ENCODE peak calls at places on chromosome 4, in six cellular contexts. M, K, I, F, E and P are unnamed samples.

GRCh38 chr4:13539047-13539720 is 5.1 kb downstream of the NKX3-2 start:
- DNase-seq in M (no peak), K (no peak), I (no peak), F (no peak), E (no peak), P (no peak)

GRCh38 chr4:114867291-114867690 is 246.1 kb downstream of the NDST4 start:
- DNase-seq in M (no peak), K (no peak), I (no peak), F (no peak), E (no peak), P (no peak)

GRCh38 chr4:185265942-185266341 is 56.5 kb downstream of the SNX25 start:
- DNase-seq in M (no peak), K (no peak), I (no peak), F (no peak), E (no peak), P (no peak)

GRCh38 chr4:84126061-84126787 is 372.9 kb downstream of the NKX6-1 start:
- DNase-seq in M (no peak), K (no peak), I (no peak), F (no peak), E (no peak), P (no peak)

GRCh38 chr4:181952478-181952877 is 290.7 kb upstream of the TENM3 start:
- DNase-seq in M (no peak), K (no peak), I (no peak), F (no peak), E (no peak), P (no peak)

GRCh38 chr4:138439143-138439581 is 197.0 kb upstream of the SLC7A11 start:
- DNase-seq in M (no peak), K (no peak), I (no peak), F (no peak), E (no peak), P (no peak)

GRCh38 chr4:73662709-73663546 is 42.7 kb upstream of the RASSF6 start:
- DNase-seq in M (no peak), K (no peak), I (no peak), F (no peak), E (peak; percentile 21), P (no peak)

GRCh38 chr4:82293304-82293703 is 80.5 kb downstream of the HNRNPD start:
- DNase-seq in M (no peak), K (no peak), I (no peak), F (no peak), E (no peak), P (no peak)

GRCh38 chr4:106583567-106583966 is 215.0 kb upstream of the GIMD1 start:
- DNase-seq in M (no peak), K (no peak), I (no peak), F (no peak), E (peak; percentile 22), P (no peak)

GRCh38 chr4:16289872-16290554 is 63.7 kb upstream of the TAPT1 start:
- DNase-seq in M (no peak), K (no peak), I (no peak), F (no peak), E (peak; percentile 7), P (peak; percentile 44)

GRCh38 chr4:89134775-89135319 is 23.5 kb downstream of the TIGD2 start:
- DNase-seq in M (no peak), K (no peak), I (no peak), F (no peak), E (no peak), P (no peak)

GRCh38 chr4:105641876-105642275 is 66.6 kb downstream of the INTS12 start:
- DNase-seq in M (no peak), K (no peak), I (no peak), F (no peak), E (no peak), P (no peak)

GRCh38 chr4:74873545-74874295 is 59.2 kb upstream of the PARM1 start:
- DNase-seq in M (no peak), K (no peak), I (no peak), F (no peak), E (no peak), P (peak; percentile 20)

GRCh38 chr4:139144161-139144859 is 32.7 kb downstream of the ELF2 start:
- DNase-seq in M (peak; percentile 37), K (peak; percentile 79), I (peak; percentile 25), F (peak; percentile 68), E (no peak), P (peak; percentile 79)

GRCh38 chr4:152696764-152697250 is 17.0 kb upstream of the TMEM154 start:
- DNase-seq in M (no peak), K (no peak), I (no peak), F (no peak), E (peak; percentile 54), P (no peak)

GRCh38 chr4:112274959-112275358 is 10.7 kb downstream of the TIFA start:
- DNase-seq in M (no peak), K (no peak), I (no peak), F (no peak), E (no peak), P (no peak)

GRCh38 chr4:112272292-112272691 is 13.4 kb downstream of the TIFA start:
- DNase-seq in M (no peak), K (no peak), I (no peak), F (no peak), E (no peak), P (no peak)

GRCh38 chr4:112266823-112267222 is 18.9 kb downstream of the TIFA start:
- DNase-seq in M (no peak), K (no peak), I (no peak), F (no peak), E (no peak), P (no peak)

GRCh38 chr4:112270051-112270450 is 15.7 kb downstream of the TIFA start:
- DNase-seq in M (no peak), K (no peak), I (no peak), F (no peak), E (no peak), P (no peak)

DNA sequence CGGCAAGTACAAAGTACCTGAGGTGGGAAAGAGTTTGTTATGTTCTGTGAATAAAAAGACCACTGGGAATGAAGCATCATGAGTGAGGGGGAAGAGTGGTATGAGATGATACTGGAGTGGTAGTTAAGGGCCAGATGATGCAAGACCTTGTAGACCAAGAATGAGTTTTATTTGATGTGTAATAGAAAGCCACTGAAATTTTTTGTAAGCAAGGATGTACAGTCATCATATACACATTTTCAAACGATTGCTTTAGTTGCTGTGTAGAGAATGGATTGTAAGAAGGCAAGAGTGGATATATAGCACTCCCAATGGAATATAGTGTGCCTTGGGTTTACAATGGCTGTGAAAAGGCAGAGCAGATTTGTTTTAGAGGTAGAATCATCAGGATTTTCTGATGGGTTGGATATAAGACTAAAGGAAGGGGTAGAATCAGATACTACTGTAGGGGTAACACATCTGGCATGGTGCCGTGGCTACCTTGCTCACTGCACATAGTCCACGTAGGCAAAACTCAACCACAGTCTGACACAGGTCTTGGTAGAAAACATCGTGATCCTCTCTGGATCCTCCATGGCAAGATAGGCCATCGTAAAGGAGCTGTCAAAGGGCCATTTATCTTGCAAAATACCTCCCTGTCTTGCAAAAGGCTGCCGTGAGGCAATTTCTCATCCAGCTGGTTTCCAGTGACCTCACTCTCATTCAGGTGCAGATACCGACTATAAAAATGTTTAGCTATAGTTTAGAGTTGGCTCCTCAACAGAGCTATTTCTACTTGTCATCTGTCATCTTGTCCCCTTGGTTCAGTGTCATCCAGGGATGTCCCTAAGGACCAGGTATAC is 14.8 kb downstream of the TIFA start:
- DNase-seq in M (no peak), K (no peak), I (no peak), F (no peak), E (no peak), P (no peak)
- TF ChIP-seq CTCF in M (no peak), K (no peak), I (no peak), F (no peak), E (no peak), P (no peak)

GRCh38 chr4:67573193-67573592 is 14.7 kb downstream of the STAP1 start:
- DNase-seq in M (no peak), K (no peak), I (no peak), F (no peak), E (no peak), P (no peak)

GRCh38 chr4:67575232-67575888 is 16.8 kb downstream of the STAP1 start:
- DNase-seq in M (no peak), K (no peak), I (no peak), F (no peak), E (no peak), P (no peak)

GRCh38 chr4:67576538-67576937 is 18.0 kb downstream of the STAP1 start:
- DNase-seq in M (no peak), K (no peak), I (no peak), F (no peak), E (no peak), P (no peak)

GRCh38 chr4:67571975-67572374 is 13.4 kb downstream of the STAP1 start:
- DNase-seq in M (no peak), K (no peak), I (no peak), F (no peak), E (no peak), P (no peak)

GRCh38 chr4:67575889-67576329 is 17.4 kb downstream of the STAP1 start:
- DNase-seq in M (no peak), K (no peak), I (no peak), F (no peak), E (no peak), P (no peak)
- H3K4me3 ChIP-seq in M (no peak overlapping the region), K (no peak overlapping the region), I (no peak overlapping the region), F (no peak overlapping the region), E (no peak overlapping the region), P (no peak overlapping the region)

DNA sequence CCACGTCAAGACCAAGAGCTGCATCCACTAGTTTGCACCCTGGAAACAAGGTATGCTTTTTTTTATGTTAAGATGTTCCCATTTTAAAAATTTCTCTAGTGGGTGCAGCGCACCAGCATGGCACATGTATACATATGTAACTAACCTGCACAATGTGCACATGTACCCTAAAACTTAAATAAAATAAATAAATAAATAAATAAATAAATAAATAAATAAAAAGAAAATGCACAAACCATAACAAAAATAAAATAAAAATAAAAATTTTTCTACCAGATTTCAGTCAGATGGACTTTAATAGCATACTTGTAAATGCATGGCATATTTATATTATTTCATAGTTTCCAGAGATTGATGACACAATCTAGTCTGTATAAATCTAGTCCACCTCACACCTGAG is 1.9 kb upstream of the PRR27 start:
- DNase-seq in M (no peak), K (no peak), I (no peak), F (no peak), E (no peak), P (no peak)
- TF ChIP-seq CTCF in M (no peak), K (no peak), I (no peak), F (no peak), E (no peak), P (no peak)

GRCh38 chr4:157221426-157221894 is 932 bp downstream of the GRIA2 start:
- DNase-seq in M (no peak), K (no peak), I (no peak), F (no peak), E (no peak), P (no peak)

GRCh38 chr4:157225096-157225495 is 4.6 kb downstream of the GRIA2 start:
- DNase-seq in M (no peak), K (no peak), I (no peak), F (no peak), E (no peak), P (no peak)

GRCh38 chr4:157223446-157223845 is 2.9 kb downstream of the GRIA2 start:
- DNase-seq in M (no peak), K (no peak), I (no peak), F (no peak), E (no peak), P (no peak)

GRCh38 chr4:157221895-157222763 is 1.6 kb downstream of the GRIA2 start:
- DNase-seq in M (no peak), K (no peak), I (no peak), F (no peak), E (no peak), P (peak; percentile 53)

DNA sequence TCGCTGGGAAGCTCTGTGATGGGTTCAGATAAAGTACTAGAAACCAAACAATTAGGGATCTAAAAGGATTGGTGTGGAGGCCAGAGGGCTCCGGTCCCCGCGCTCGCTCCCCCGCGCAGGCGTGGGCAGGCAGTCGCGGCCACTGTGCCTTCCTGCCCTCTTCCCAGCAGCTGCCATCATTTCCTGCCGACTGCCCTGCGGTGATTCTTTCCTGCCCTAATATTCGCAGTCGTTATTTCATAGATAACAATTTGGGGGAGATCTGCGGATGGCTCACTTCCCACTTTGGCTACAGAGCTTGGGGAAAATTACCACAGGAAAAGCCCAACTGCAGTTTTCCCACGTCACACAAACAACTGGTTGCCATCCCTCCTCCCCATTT is 2.2 kb downstream of the GRIA2 start:
- DNase-seq in M (no peak), K (no peak), I (no peak), F (no peak), E (no peak), P (no peak)
- H3K4me3 ChIP-seq in M (no peak overlapping the region), K (peak overlapping the region; percentile 27), I (peak overlapping the region; percentile 38), F (no peak overlapping the region), E (no peak overlapping the region), P (peak overlapping the region; percentile 28)